ENCODE peak calls at places on chromosomes 13 and 19, in six cellular contexts. One of them, this sample, is unnamed.

GRCh38 chr13:112808377-112809140 is 118.7 kb downstream of the ATP11A start:
- DNase-seq in left ventricle myocardium inferior: no peak
- DNase-seq in GM13976: no peak
- DNase-seq in HT1080: no peak
- DNase-seq in iPS-NIHi11: no peak
- DNase-seq in NCI-H460: no peak
- DNase-seq in this sample: no peak

GRCh38 chr13:43143591-43143990 is 120.2 kb downstream of the DNAJC15 start:
- DNase-seq in GM13976: no peak
- DNase-seq in NCI-H460: no peak
- DNase-seq in HT1080: no peak
- DNase-seq in left ventricle myocardium inferior: no peak
- DNase-seq in iPS-NIHi11: no peak
- DNase-seq in this sample: no peak

GRCh38 chr19:33797821-33798633 is 1.4 kb downstream of the KCTD15 start:
- DNase-seq in left ventricle myocardium inferior: peak
- DNase-seq in GM13976: no peak
- DNase-seq in NCI-H460: no peak
- DNase-seq in iPS-NIHi11: peak
- DNase-seq in HT1080: no peak
- DNase-seq in this sample: peak

GRCh38 chr13:29591310-29591709 is 4.2 kb downstream of the SLC7A1 start:
- DNase-seq in iPS-NIHi11: no peak
- DNase-seq in left ventricle myocardium inferior: no peak
- DNase-seq in NCI-H460: no peak
- DNase-seq in HT1080: peak
- DNase-seq in GM13976: no peak
- DNase-seq in this sample: no peak

GRCh38 chr19:17999685-18000479 is 8.1 kb upstream of the ARRDC2 start:
- DNase-seq in left ventricle myocardium inferior: no peak
- DNase-seq in HT1080: no peak
- DNase-seq in GM13976: no peak
- DNase-seq in NCI-H460: no peak
- DNase-seq in iPS-NIHi11: no peak
- DNase-seq in this sample: no peak

GRCh38 chr19:33426621-33427475 is 53.3 kb downstream of the CEBPG start:
- DNase-seq in iPS-NIHi11: no peak
- DNase-seq in GM13976: no peak
- DNase-seq in NCI-H460: no peak
- DNase-seq in left ventricle myocardium inferior: no peak
- DNase-seq in HT1080: no peak
- DNase-seq in this sample: no peak

GRCh38 chr13:21539687-21540086 is 64.3 kb downstream of the MICU2 start:
- DNase-seq in HT1080: no peak
- DNase-seq in NCI-H460: no peak
- DNase-seq in iPS-NIHi11: no peak
- DNase-seq in left ventricle myocardium inferior: no peak
- DNase-seq in GM13976: no peak
- DNase-seq in this sample: no peak

GRCh38 chr19:45296365-45296764 is 26.3 kb downstream of the CKM start:
- DNase-seq in NCI-H460: no peak
- DNase-seq in HT1080: no peak
- DNase-seq in left ventricle myocardium inferior: no peak
- DNase-seq in GM13976: no peak
- DNase-seq in iPS-NIHi11: no peak
- DNase-seq in this sample: no peak

GRCh38 chr19:4678881-4679379 is 8.8 kb upstream of the MYDGF start:
- DNase-seq in NCI-H460: no peak
- DNase-seq in GM13976: no peak
- DNase-seq in HT1080: no peak
- DNase-seq in iPS-NIHi11: peak
- DNase-seq in left ventricle myocardium inferior: no peak
- DNase-seq in this sample: no peak

GRCh38 chr13:107035778-107036177 is 467.8 kb upstream of the ARGLU1 start:
- DNase-seq in GM13976: no peak
- DNase-seq in HT1080: peak
- DNase-seq in iPS-NIHi11: no peak
- DNase-seq in NCI-H460: no peak
- DNase-seq in left ventricle myocardium inferior: no peak
- DNase-seq in this sample: no peak

GRCh38 chr19:33302974-33303790 is 848 bp upstream of the CEBPA start:
- DNase-seq in HT1080: no peak
- DNase-seq in NCI-H460: no peak
- DNase-seq in GM13976: peak
- DNase-seq in left ventricle myocardium inferior: peak
- DNase-seq in iPS-NIHi11: peak
- DNase-seq in this sample: no peak

GRCh38 chr13:33218020-33218419 is 67.5 kb downstream of the STARD13 start:
- DNase-seq in GM13976: no peak
- DNase-seq in left ventricle myocardium inferior: no peak
- DNase-seq in NCI-H460: no peak
- DNase-seq in iPS-NIHi11: no peak
- DNase-seq in HT1080: no peak
- DNase-seq in this sample: no peak

GRCh38 chr13:35768126-35768525 is 291.6 kb upstream of the MAB21L1 start:
- DNase-seq in HT1080: no peak
- DNase-seq in GM13976: no peak
- DNase-seq in left ventricle myocardium inferior: no peak
- DNase-seq in NCI-H460: no peak
- DNase-seq in iPS-NIHi11: no peak
- DNase-seq in this sample: no peak

GRCh38 chr13:111213964-111214726 is 99.0 kb downstream of the ARHGEF7 start:
- DNase-seq in NCI-H460: no peak
- DNase-seq in GM13976: no peak
- DNase-seq in HT1080: no peak
- DNase-seq in left ventricle myocardium inferior: no peak
- DNase-seq in iPS-NIHi11: no peak
- DNase-seq in this sample: no peak

GRCh38 chr19:55614711-55615552 is 9.4 kb downstream of the ZNF784 start:
- DNase-seq in GM13976: no peak
- DNase-seq in HT1080: no peak
- DNase-seq in NCI-H460: no peak
- DNase-seq in left ventricle myocardium inferior: no peak
- DNase-seq in iPS-NIHi11: peak
- DNase-seq in this sample: no peak

GRCh38 chr13:107516517-107516916 is 698.8 kb downstream of the LIG4 start:
- DNase-seq in iPS-NIHi11: no peak
- DNase-seq in GM13976: no peak
- DNase-seq in left ventricle myocardium inferior: no peak
- DNase-seq in NCI-H460: no peak
- DNase-seq in HT1080: no peak
- DNase-seq in this sample: no peak

GRCh38 chr13:23279321-23279720 is 98.5 kb downstream of the SGCG start:
- DNase-seq in left ventricle myocardium inferior: no peak
- DNase-seq in GM13976: no peak
- DNase-seq in NCI-H460: no peak
- DNase-seq in iPS-NIHi11: no peak
- DNase-seq in HT1080: no peak
- DNase-seq in this sample: no peak

GRCh38 chr19:52967772-52968171 is 5.1 kb upstream of the ZNF816 start:
- DNase-seq in left ventricle myocardium inferior: no peak
- DNase-seq in HT1080: no peak
- DNase-seq in NCI-H460: no peak
- DNase-seq in iPS-NIHi11: no peak
- DNase-seq in GM13976: no peak
- DNase-seq in this sample: no peak

GRCh38 chr13:77878186-77878585 is 40.4 kb downstream of the EDNRB start:
- DNase-seq in GM13976: no peak
- DNase-seq in left ventricle myocardium inferior: no peak
- DNase-seq in NCI-H460: no peak
- DNase-seq in HT1080: no peak
- DNase-seq in iPS-NIHi11: no peak
- DNase-seq in this sample: no peak

GRCh38 chr13:94674609-94675348 is 37.6 kb downstream of the SOX21 start:
- DNase-seq in GM13976: peak
- DNase-seq in HT1080: peak
- DNase-seq in iPS-NIHi11: peak
- DNase-seq in left ventricle myocardium inferior: no peak
- DNase-seq in NCI-H460: peak
- DNase-seq in this sample: peak

GRCh38 chr13:96091164-96091931 is 1.4 kb downstream of the HS6ST3 start:
- DNase-seq in iPS-NIHi11: peak
- DNase-seq in NCI-H460: no peak
- DNase-seq in GM13976: peak
- DNase-seq in HT1080: no peak
- DNase-seq in left ventricle myocardium inferior: peak
- DNase-seq in this sample: no peak

GRCh38 chr19:14405380-14405757 is 13.8 kb downstream of the DDX39A start:
- DNase-seq in NCI-H460: no peak
- DNase-seq in iPS-NIHi11: peak
- DNase-seq in left ventricle myocardium inferior: no peak
- DNase-seq in HT1080: no peak
- DNase-seq in GM13976: no peak
- DNase-seq in this sample: no peak

GRCh38 chr19:2974342-2974932 is 2.9 kb upstream of the TLE6 start:
- DNase-seq in HT1080: no peak
- DNase-seq in iPS-NIHi11: no peak
- DNase-seq in GM13976: no peak
- DNase-seq in left ventricle myocardium inferior: peak
- DNase-seq in NCI-H460: no peak
- DNase-seq in this sample: no peak

GRCh38 chr13:95059306-95059705 is 241.9 kb downstream of the ABCC4 start:
- DNase-seq in GM13976: no peak
- DNase-seq in left ventricle myocardium inferior: no peak
- DNase-seq in NCI-H460: no peak
- DNase-seq in iPS-NIHi11: peak
- DNase-seq in HT1080: no peak
- DNase-seq in this sample: no peak

GRCh38 chr13:35858665-35859064 is 272.5 kb downstream of the DCLK1 start:
- DNase-seq in iPS-NIHi11: no peak
- DNase-seq in HT1080: no peak
- DNase-seq in NCI-H460: no peak
- DNase-seq in left ventricle myocardium inferior: no peak
- DNase-seq in GM13976: no peak
- DNase-seq in this sample: no peak

GRCh38 chr13:30845297-30846214 is 60.5 kb upstream of the MEDAG start:
- DNase-seq in GM13976: no peak
- DNase-seq in NCI-H460: no peak
- DNase-seq in left ventricle myocardium inferior: no peak
- DNase-seq in iPS-NIHi11: no peak
- DNase-seq in HT1080: peak
- DNase-seq in this sample: no peak

GRCh38 chr19:56085571-56086275 is 35.4 kb downstream of the ZNF787 start:
- DNase-seq in iPS-NIHi11: no peak
- DNase-seq in left ventricle myocardium inferior: no peak
- DNase-seq in NCI-H460: no peak
- DNase-seq in HT1080: no peak
- DNase-seq in GM13976: peak
- DNase-seq in this sample: no peak

GRCh38 chr13:84433024-84433423 is 550.8 kb upstream of the SLITRK1 start:
- DNase-seq in HT1080: peak
- DNase-seq in GM13976: no peak
- DNase-seq in iPS-NIHi11: no peak
- DNase-seq in left ventricle myocardium inferior: no peak
- DNase-seq in NCI-H460: no peak
- DNase-seq in this sample: no peak

GRCh38 chr13:24115671-24116070 is 44.8 kb upstream of the SPATA13 start:
- DNase-seq in left ventricle myocardium inferior: no peak
- DNase-seq in iPS-NIHi11: no peak
- DNase-seq in HT1080: no peak
- DNase-seq in GM13976: no peak
- DNase-seq in NCI-H460: no peak
- DNase-seq in this sample: no peak

GRCh38 chr13:76992548-76993001 is 694 bp downstream of the CLN5 start:
- DNase-seq in GM13976: no peak
- DNase-seq in left ventricle myocardium inferior: no peak
- DNase-seq in HT1080: peak
- DNase-seq in NCI-H460: no peak
- DNase-seq in iPS-NIHi11: peak
- DNase-seq in this sample: peak

GRCh38 chr19:45474941-45475516 is 7.2 kb downstream of the FOSB start:
- DNase-seq in GM13976: no peak
- DNase-seq in NCI-H460: no peak
- DNase-seq in iPS-NIHi11: no peak
- DNase-seq in HT1080: no peak
- DNase-seq in left ventricle myocardium inferior: no peak
- DNase-seq in this sample: no peak